ENCODE peak calls at places on chromosomes 12 and 14, in six cellular contexts. H is IMR-90, N is neuronal stem cell, D is H9, C is trophoblast cell, R is H1. T is an unnamed sample.

GRCh38 chr14:33950320-33951182 is at the start of gene EGLN3:
- DNase-seq in H (peak), D (peak), C (peak), N (peak), R (peak), T (peak)

GRCh38 chr12:9829483-9829882 is 2.2 kb downstream of the KLRF1 start:
- DNase-seq in H (no peak), R (no peak), N (no peak), D (no peak), C (no peak), T (no peak)

GRCh38 chr14:104434214-104435076 is 145.1 kb upstream of the C14orf180 start:
- DNase-seq in D (peak), H (no peak), N (no peak), R (no peak), C (no peak), T (no peak)

GRCh38 chr12:45721954-45722353 is 7.6 kb upstream of the ARID2 start:
- DNase-seq in R (no peak), N (no peak), H (no peak), D (no peak), C (no peak), T (no peak)

GRCh38 chr14:100815478-100816285 is 10.2 kb upstream of the MEG3 start:
- DNase-seq in H (peak), C (no peak), D (no peak), R (no peak), N (no peak), T (peak)

GRCh38 chr12:50507930-50508329 is 3.1 kb downstream of the DIP2B start:
- DNase-seq in N (no peak), D (no peak), H (no peak), R (no peak), C (peak), T (no peak)

GRCh38 chr12:80293759-80294158 is 150.3 kb upstream of the PTPRQ start:
- DNase-seq in C (no peak), H (no peak), D (no peak), R (no peak), N (no peak), T (no peak)

GRCh38 chr14:106564058-106564643 is 1037.8 kb downstream of the TMEM121 start:
- DNase-seq in R (peak), D (no peak), N (no peak), C (peak), H (no peak), T (no peak)

GRCh38 chr12:62512901-62513300 is 46.3 kb downstream of the MON2 start:
- DNase-seq in H (no peak), D (peak), R (no peak), C (no peak), N (no peak), T (no peak)

GRCh38 chr12:92340441-92341332 is 195.0 kb upstream of the BTG1 start:
- DNase-seq in H (no peak), R (no peak), D (no peak), N (no peak), C (peak), T (peak)

GRCh38 chr12:104057771-104058197 is 6.5 kb upstream of the HCFC2 start:
- DNase-seq in N (no peak), R (peak), D (no peak), C (peak), H (peak), T (peak)

GRCh38 chr12:89353823-89354629 is 1.7 kb upstream of the DUSP6 start:
- DNase-seq in N (peak), H (peak), D (peak), R (peak), C (peak), T (peak)

GRCh38 chr12:87820524-87821194 is 208.5 kb downstream of the C12orf50 start:
- DNase-seq in H (peak), R (no peak), C (peak), D (no peak), N (no peak), T (peak)

GRCh38 chr12:57124259-57124877 is 3.9 kb upstream of the LRP1 start:
- DNase-seq in R (peak), N (peak), H (peak), D (peak), C (peak), T (peak)

GRCh38 chr12:126510630-126511029 is 1445.4 kb downstream of the AACS start:
- DNase-seq in N (no peak), C (no peak), H (no peak), R (no peak), D (no peak), T (no peak)

GRCh38 chr14:91963465-91963864 is 16.0 kb upstream of the FBLN5 start:
- DNase-seq in N (no peak), D (no peak), H (peak), R (no peak), C (no peak), T (peak)

GRCh38 chr12:49550853-49551252 is 12.0 kb downstream of the KCNH3 start:
- DNase-seq in D (no peak), R (no peak), C (no peak), H (no peak), N (no peak), T (no peak)

GRCh38 chr14:102121567-102121966 is 18.1 kb upstream of the WDR20 start:
- DNase-seq in D (no peak), H (no peak), C (no peak), N (no peak), R (no peak), T (no peak)

GRCh38 chr12:62933220-62933870 is 1.6 kb downstream of the PPM1H start:
- DNase-seq in D (peak), C (peak), R (peak), H (no peak), N (no peak), T (no peak)

GRCh38 chr14:101103321-101103901 is 199.9 kb upstream of the RTL1 start:
- DNase-seq in H (no peak), D (no peak), C (no peak), R (no peak), N (no peak), T (no peak)

GRCh38 chr12:68622250-68622649 is 11.6 kb downstream of the RAP1B start:
- DNase-seq in D (no peak), H (no peak), C (no peak), R (no peak), N (no peak), T (peak)

GRCh38 chr12:10088955-10089354 is 9.8 kb downstream of the CLEC1A start:
- DNase-seq in N (no peak), R (no peak), D (peak), H (no peak), C (no peak), T (no peak)

GRCh38 chr12:104478396-104479140 is 21.8 kb downstream of the CHST11 start:
- DNase-seq in C (no peak), H (no peak), R (no peak), N (no peak), D (no peak), T (peak)

GRCh38 chr12:76450690-76451089 is 102.5 kb upstream of the BBS10 start:
- DNase-seq in N (no peak), R (no peak), C (peak), D (no peak), H (peak), T (peak)

GRCh38 chr14:82626156-82627055 is 1092.8 kb upstream of the SEL1L start:
- DNase-seq in C (no peak), D (no peak), H (no peak), N (no peak), R (no peak), T (no peak)

GRCh38 chr12:49489720-49490119 is 49.1 kb upstream of the KCNH3 start:
- DNase-seq in H (peak), D (no peak), R (no peak), C (peak), N (no peak), T (peak)

GRCh38 chr12:114499338-114499737 is 93.4 kb upstream of the TBX5 start:
- DNase-seq in C (no peak), H (peak), D (no peak), N (no peak), R (no peak), T (no peak)

GRCh38 chr12:76757694-76758093 is 6.2 kb upstream of the ZDHHC17 start:
- DNase-seq in H (peak), N (no peak), D (no peak), R (no peak), C (no peak), T (no peak)

GRCh38 chr12:51389302-51389999 is 1.8 kb downstream of the GALNT6 start:
- DNase-seq in C (peak), D (no peak), H (peak), N (no peak), R (no peak), T (peak)

GRCh38 chr14:75123991-75124390 is 2.9 kb downstream of the NEK9 start:
- DNase-seq in H (peak), N (no peak), C (peak), D (no peak), R (no peak), T (peak)
- H4K91ac ChIP-seq in H (no peak), N (no peak), C (no peak), D (no peak), R (no peak), T (no peak)

GRCh38 chr14:30298266-30298795 is 260.6 kb upstream of the G2E3 start:
- DNase-seq in R (no peak), C (peak), H (no peak), N (no peak), D (no peak), T (no peak)
- H4K91ac ChIP-seq in R (no peak), C (no peak), H (no peak), N (no peak), D (no peak), T (no peak)

GRCh38 chr12:5114436-5114835 is 70.8 kb downstream of the KCNA5 start:
- DNase-seq in C (no peak), D (no peak), N (no peak), H (peak), R (no peak), T (peak)
- H4K91ac ChIP-seq in C (no peak), D (no peak), N (no peak), H (peak), R (no peak), T (no peak)

GRCh38 chr14:38016497-38016896 is 191.2 kb upstream of the SSTR1 start:
- DNase-seq in H (no peak), D (no peak), C (no peak), N (no peak), R (no peak), T (no peak)
- H4K91ac ChIP-seq in H (no peak), D (no peak), C (no peak), N (no peak), R (no peak), T (no peak)

DNA sequence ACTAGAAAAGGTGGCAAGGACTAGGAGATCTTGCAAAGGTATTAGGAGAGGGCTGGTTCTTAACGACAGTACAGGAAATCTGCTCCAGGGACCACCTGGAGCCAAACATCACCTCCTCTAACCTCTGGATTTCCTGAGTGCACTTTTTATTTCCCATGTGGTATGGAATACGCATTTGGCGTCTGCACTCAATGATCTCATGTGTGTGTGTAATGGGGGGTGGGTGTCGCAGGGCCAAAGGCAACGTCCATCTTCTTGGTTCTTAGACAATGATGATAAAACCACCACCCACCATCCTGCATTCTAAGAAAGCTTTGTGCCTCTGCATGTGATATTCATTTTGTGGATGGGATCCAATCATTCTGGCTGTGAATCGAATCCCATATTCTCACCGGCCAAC is 68.8 kb downstream of the CLMN start:
- DNase-seq in D (no peak), C (no peak), R (no peak), H (no peak), N (no peak), T (no peak)
- H4K91ac ChIP-seq in D (no peak), C (no peak), R (no peak), H (no peak), N (no peak), T (no peak)

GRCh38 chr14:39176263-39177167 is 1.5 kb downstream of the PNN start:
- DNase-seq in H (no peak), C (no peak), N (no peak), D (no peak), R (no peak), T (no peak)
- H4K91ac ChIP-seq in H (no peak), C (no peak), N (no peak), D (no peak), R (no peak), T (no peak)

GRCh38 chr14:71203306-71203705 is 296.0 kb downstream of the PCNX1 start:
- DNase-seq in D (no peak), R (no peak), C (no peak), H (peak), N (no peak), T (peak)
- H4K91ac ChIP-seq in D (no peak), R (no peak), C (no peak), H (no peak), N (no peak), T (no peak)